ENCODE peak calls at places on chromosome 1, in four cellular contexts. K, X, I and W are unnamed samples.

GRCh38 chr1:224052767-224053166 is 61.1 kb upstream of the FBXO28 start:
- DNase-seq in K (no peak), X (no peak), I (no peak), W (no peak)

GRCh38 chr1:81802601-81803422 is 2.1 kb downstream of the ADGRL2 start:
- DNase-seq in K (peak; percentile 43), X (peak; percentile 59), I (peak; percentile 69), W (peak; percentile 90)

GRCh38 chr1:56095924-56096655 is 483.3 kb downstream of the PLPP3 start:
- DNase-seq in K (no peak), X (no peak), I (no peak), W (no peak)

GRCh38 chr1:100530901-100531487 is 6.9 kb upstream of the GPR88 start:
- DNase-seq in K (no peak), X (no peak), I (no peak), W (no peak)

GRCh38 chr1:219731771-219732170 is 118.9 kb upstream of the ZC3H11B start:
- DNase-seq in K (no peak), X (no peak), I (no peak), W (no peak)

GRCh38 chr1:41805771-41806471 is 112.8 kb downstream of the HIVEP3 start:
- DNase-seq in K (no peak), X (no peak), I (no peak), W (no peak)

GRCh38 chr1:170682809-170683208 is 18.9 kb downstream of the PRRX1 start:
- DNase-seq in K (no peak), X (no peak), I (no peak), W (no peak)

GRCh38 chr1:51070011-51070410 is 32.0 kb upstream of the C1orf185 start:
- DNase-seq in K (no peak), X (no peak), I (no peak), W (no peak)

GRCh38 chr1:87335175-87335992 is 6.7 kb downstream of the LMO4 start:
- DNase-seq in K (peak; percentile 52), X (peak; percentile 42), I (peak; percentile 72), W (peak; percentile 85)

GRCh38 chr1:76053021-76053420 is 21.5 kb upstream of the ST6GALNAC3 start:
- DNase-seq in K (peak; percentile 62), X (no peak), I (no peak), W (no peak)

GRCh38 chr1:30853350-30853749 is 55.2 kb downstream of the SDC3 start:
- DNase-seq in K (peak; percentile 67), X (no peak), I (no peak), W (no peak)

GRCh38 chr1:24770891-24771290 is 25.6 kb downstream of the CLIC4 start:
- DNase-seq in K (no peak), X (no peak), I (no peak), W (no peak)

GRCh38 chr1:181504294-181505115 is 21.2 kb downstream of the CACNA1E start:
- DNase-seq in K (peak; percentile 73), X (peak; percentile 16), I (peak; percentile 24), W (no peak)

GRCh38 chr1:226549094-226549936 is 751 bp downstream of the STUM start:
- DNase-seq in K (peak; percentile 38), X (no peak), I (no peak), W (no peak)

GRCh38 chr1:26408604-26409003 is 2.0 kb upstream of the LIN28A start:
- DNase-seq in K (peak; percentile 89), X (peak; percentile 96), I (peak; percentile 69), W (peak; percentile 92)

GRCh38 chr1:26401891-26402290 is 8.7 kb upstream of the LIN28A start:
- DNase-seq in K (no peak), X (no peak), I (no peak), W (no peak)

GRCh38 chr1:26404641-26405040 is 6.0 kb upstream of the LIN28A start:
- DNase-seq in K (no peak), X (no peak), I (no peak), W (no peak)

GRCh38 chr1:26403656-26404055 is 7.0 kb upstream of the LIN28A start:
- DNase-seq in K (no peak), X (peak; percentile 47), I (no peak), W (no peak)

GRCh38 chr1:26405281-26405915 is 5.2 kb upstream of the LIN28A start:
- DNase-seq in K (no peak), X (no peak), I (no peak), W (no peak)
- TF ChIP-seq CTCF in K (no peak), X (no peak), I (no peak), W (no peak)

GRCh38 chr1:14849038-14849437 is 250.6 kb downstream of the KAZN start:
- DNase-seq in K (no peak), X (no peak), I (no peak), W (no peak)

GRCh38 chr1:14851775-14852174 is 253.3 kb downstream of the KAZN start:
- DNase-seq in K (no peak), X (no peak), I (no peak), W (no peak)

GRCh38 chr1:14852301-14852700 is 253.8 kb downstream of the KAZN start:
- DNase-seq in K (no peak), X (no peak), I (no peak), W (no peak)

GRCh38 chr1:14848621-14849020 is 250.1 kb downstream of the KAZN start:
- DNase-seq in K (no peak), X (no peak), I (no peak), W (no peak)

GRCh38 chr1:14850563-14850962 is 252.1 kb downstream of the KAZN start:
- DNase-seq in K (no peak), X (no peak), I (peak; percentile 35), W (no peak)
- TF ChIP-seq CTCF in K (peak; percentile 55), X (no peak), I (peak; percentile 16), W (no peak)

GRCh38 chr1:175434268-175434860 is 241.8 kb upstream of the KIAA0040 start:
- DNase-seq in K (peak; percentile 56), X (no peak), I (no peak), W (no peak)
- TF ChIP-seq CTCF in K (peak; percentile 93), X (peak; percentile 46), I (peak; percentile 34), W (no peak)

GRCh38 chr1:109273570-109274288 is 9.2 kb downstream of the PSRC1 start:
- DNase-seq in K (no peak), X (no peak), I (no peak), W (no peak)
- TF ChIP-seq CTCF in K (no peak), X (no peak), I (no peak), W (no peak)